ENCODE peak calls at places on chromosomes 2 and 18, in five cellular contexts. One of them, this sample, is unnamed.

GRCh38 chr2:172995323-172996244 is 80.1 kb upstream of the MAP3K20 start:
- DNase-seq in fibroblast of mammary gland: peak
- DNase-seq in left ventricle myocardium inferior: peak
- DNase-seq in CD8-positive, alpha-beta T cell: no peak
- DNase-seq in IMR-90: peak
- DNase-seq in this sample: no peak

GRCh38 chr2:163264376-163264775 is 425.8 kb upstream of the KCNH7 start:
- DNase-seq in CD8-positive, alpha-beta T cell: no peak
- DNase-seq in IMR-90: peak
- DNase-seq in left ventricle myocardium inferior: no peak
- DNase-seq in fibroblast of mammary gland: peak
- DNase-seq in this sample: no peak

GRCh38 chr2:69624611-69625010 is 18.9 kb downstream of the AAK1 start:
- DNase-seq in IMR-90: no peak
- DNase-seq in CD8-positive, alpha-beta T cell: no peak
- DNase-seq in fibroblast of mammary gland: no peak
- DNase-seq in left ventricle myocardium inferior: no peak
- DNase-seq in this sample: no peak

GRCh38 chr2:58893645-58894336 is 652.7 kb upstream of the FANCL start:
- DNase-seq in IMR-90: no peak
- DNase-seq in fibroblast of mammary gland: no peak
- DNase-seq in left ventricle myocardium inferior: no peak
- DNase-seq in CD8-positive, alpha-beta T cell: no peak
- DNase-seq in this sample: no peak

GRCh38 chr18:48697441-48697840 is 158.6 kb downstream of the CTIF start:
- DNase-seq in CD8-positive, alpha-beta T cell: no peak
- DNase-seq in IMR-90: no peak
- DNase-seq in left ventricle myocardium inferior: no peak
- DNase-seq in fibroblast of mammary gland: no peak
- DNase-seq in this sample: no peak

GRCh38 chr18:8503287-8503686 is 106.0 kb upstream of the RAB12 start:
- DNase-seq in IMR-90: no peak
- DNase-seq in CD8-positive, alpha-beta T cell: no peak
- DNase-seq in fibroblast of mammary gland: no peak
- DNase-seq in left ventricle myocardium inferior: no peak
- DNase-seq in this sample: no peak

GRCh38 chr2:173754169-173754568 is 211.0 kb downstream of the SP3 start:
- DNase-seq in CD8-positive, alpha-beta T cell: no peak
- DNase-seq in IMR-90: no peak
- DNase-seq in left ventricle myocardium inferior: no peak
- DNase-seq in fibroblast of mammary gland: no peak
- DNase-seq in this sample: no peak

GRCh38 chr18:33603434-33603833 is 25.4 kb downstream of the ASXL3 start:
- DNase-seq in fibroblast of mammary gland: no peak
- DNase-seq in CD8-positive, alpha-beta T cell: no peak
- DNase-seq in IMR-90: no peak
- DNase-seq in left ventricle myocardium inferior: no peak
- DNase-seq in this sample: no peak

GRCh38 chr2:209208211-209208610 is 215.6 kb upstream of the MAP2 start:
- DNase-seq in left ventricle myocardium inferior: no peak
- DNase-seq in fibroblast of mammary gland: peak
- DNase-seq in IMR-90: no peak
- DNase-seq in CD8-positive, alpha-beta T cell: no peak
- DNase-seq in this sample: peak

GRCh38 chr2:240968731-240969624 is 29.4 kb upstream of the SNED1 start:
- DNase-seq in left ventricle myocardium inferior: peak
- DNase-seq in fibroblast of mammary gland: no peak
- DNase-seq in CD8-positive, alpha-beta T cell: no peak
- DNase-seq in IMR-90: no peak
- DNase-seq in this sample: no peak

GRCh38 chr2:53473236-53473635 is 294.4 kb upstream of the CHAC2 start:
- DNase-seq in IMR-90: no peak
- DNase-seq in CD8-positive, alpha-beta T cell: no peak
- DNase-seq in fibroblast of mammary gland: no peak
- DNase-seq in left ventricle myocardium inferior: no peak
- DNase-seq in this sample: no peak

GRCh38 chr2:228700638-228701037 is 519.2 kb upstream of the SPHKAP start:
- DNase-seq in left ventricle myocardium inferior: no peak
- DNase-seq in IMR-90: peak
- DNase-seq in CD8-positive, alpha-beta T cell: no peak
- DNase-seq in fibroblast of mammary gland: peak
- DNase-seq in this sample: no peak

GRCh38 chr18:48045744-48046143 is 115.3 kb upstream of the SMAD2 start:
- DNase-seq in CD8-positive, alpha-beta T cell: no peak
- DNase-seq in fibroblast of mammary gland: no peak
- DNase-seq in left ventricle myocardium inferior: no peak
- DNase-seq in IMR-90: no peak
- DNase-seq in this sample: no peak

GRCh38 chr2:24471662-24472061 is 19.4 kb upstream of the NCOA1 start:
- DNase-seq in IMR-90: no peak
- DNase-seq in left ventricle myocardium inferior: no peak
- DNase-seq in CD8-positive, alpha-beta T cell: no peak
- DNase-seq in fibroblast of mammary gland: no peak
- DNase-seq in this sample: no peak

GRCh38 chr2:221448857-221449390 is 123.2 kb downstream of the EPHA4 start:
- DNase-seq in CD8-positive, alpha-beta T cell: no peak
- DNase-seq in left ventricle myocardium inferior: no peak
- DNase-seq in fibroblast of mammary gland: no peak
- DNase-seq in IMR-90: no peak
- DNase-seq in this sample: no peak

GRCh38 chr2:172580544-172580943 is 24.7 kb downstream of the PDK1 start:
- DNase-seq in CD8-positive, alpha-beta T cell: no peak
- DNase-seq in fibroblast of mammary gland: no peak
- DNase-seq in left ventricle myocardium inferior: no peak
- DNase-seq in IMR-90: no peak
- DNase-seq in this sample: no peak

GRCh38 chr2:39608212-39608575 is 57.5 kb upstream of the TMEM178A start:
- DNase-seq in fibroblast of mammary gland: no peak
- DNase-seq in CD8-positive, alpha-beta T cell: no peak
- DNase-seq in left ventricle myocardium inferior: no peak
- DNase-seq in IMR-90: no peak
- DNase-seq in this sample: no peak

GRCh38 chr2:218961651-218962570 is 2.4 kb downstream of the CDK5R2 start:
- DNase-seq in IMR-90: no peak
- DNase-seq in fibroblast of mammary gland: no peak
- DNase-seq in left ventricle myocardium inferior: no peak
- DNase-seq in CD8-positive, alpha-beta T cell: no peak
- DNase-seq in this sample: peak

GRCh38 chr2:108594132-108594981 is 60.1 kb downstream of the LIMS1 start:
- DNase-seq in fibroblast of mammary gland: peak
- DNase-seq in IMR-90: peak
- DNase-seq in left ventricle myocardium inferior: no peak
- DNase-seq in CD8-positive, alpha-beta T cell: no peak
- DNase-seq in this sample: no peak

GRCh38 chr2:85695121-85695520 is 963 bp downstream of the GNLY start:
- DNase-seq in fibroblast of mammary gland: no peak
- DNase-seq in left ventricle myocardium inferior: no peak
- DNase-seq in IMR-90: no peak
- DNase-seq in CD8-positive, alpha-beta T cell: no peak
- DNase-seq in this sample: no peak

GRCh38 chr18:55110436-55110835 is 151.2 kb upstream of the CCDC68 start:
- DNase-seq in CD8-positive, alpha-beta T cell: no peak
- DNase-seq in left ventricle myocardium inferior: peak
- DNase-seq in IMR-90: no peak
- DNase-seq in fibroblast of mammary gland: no peak
- DNase-seq in this sample: no peak

GRCh38 chr18:57576316-57576715 is 10.2 kb downstream of the FECH start:
- DNase-seq in CD8-positive, alpha-beta T cell: no peak
- DNase-seq in IMR-90: no peak
- DNase-seq in fibroblast of mammary gland: no peak
- DNase-seq in left ventricle myocardium inferior: no peak
- DNase-seq in this sample: no peak

GRCh38 chr18:9642799-9643445 is 28.6 kb upstream of the PPP4R1 start:
- DNase-seq in left ventricle myocardium inferior: no peak
- DNase-seq in IMR-90: no peak
- DNase-seq in CD8-positive, alpha-beta T cell: no peak
- DNase-seq in fibroblast of mammary gland: no peak
- DNase-seq in this sample: no peak

GRCh38 chr2:6993230-6993640 is 76.0 kb downstream of the RNF144A start:
- DNase-seq in left ventricle myocardium inferior: peak
- DNase-seq in IMR-90: no peak
- DNase-seq in CD8-positive, alpha-beta T cell: no peak
- DNase-seq in fibroblast of mammary gland: no peak
- DNase-seq in this sample: no peak

GRCh38 chr2:57720728-57721627 is 325.6 kb upstream of the VRK2 start:
- DNase-seq in fibroblast of mammary gland: peak
- DNase-seq in left ventricle myocardium inferior: no peak
- DNase-seq in IMR-90: peak
- DNase-seq in CD8-positive, alpha-beta T cell: peak
- DNase-seq in this sample: peak

GRCh38 chr2:102186676-102187190 is at the start of gene IL1RL2:
- DNase-seq in left ventricle myocardium inferior: no peak
- DNase-seq in IMR-90: no peak
- DNase-seq in CD8-positive, alpha-beta T cell: no peak
- DNase-seq in fibroblast of mammary gland: no peak
- DNase-seq in this sample: no peak

GRCh38 chr18:46859855-46860254 is 57.5 kb downstream of the PIAS2 start:
- DNase-seq in fibroblast of mammary gland: peak
- DNase-seq in CD8-positive, alpha-beta T cell: no peak
- DNase-seq in IMR-90: peak
- DNase-seq in left ventricle myocardium inferior: no peak
- DNase-seq in this sample: peak

GRCh38 chr18:23057096-23057495 is 78.2 kb upstream of the CABLES1 start:
- DNase-seq in IMR-90: no peak
- DNase-seq in CD8-positive, alpha-beta T cell: no peak
- DNase-seq in fibroblast of mammary gland: no peak
- DNase-seq in left ventricle myocardium inferior: no peak
- DNase-seq in this sample: no peak

GRCh38 chr2:104583791-104584190 is 270.1 kb upstream of the POU3F3 start:
- DNase-seq in CD8-positive, alpha-beta T cell: no peak
- DNase-seq in fibroblast of mammary gland: no peak
- DNase-seq in IMR-90: no peak
- DNase-seq in left ventricle myocardium inferior: no peak
- DNase-seq in this sample: no peak

GRCh38 chr2:30030361-30030760 is 109.0 kb upstream of the ALK start:
- DNase-seq in IMR-90: no peak
- DNase-seq in CD8-positive, alpha-beta T cell: no peak
- DNase-seq in left ventricle myocardium inferior: no peak
- DNase-seq in fibroblast of mammary gland: no peak
- DNase-seq in this sample: no peak

GRCh38 chr2:30022444-30023071 is 101.2 kb upstream of the ALK start:
- DNase-seq in fibroblast of mammary gland: no peak
- DNase-seq in CD8-positive, alpha-beta T cell: no peak
- DNase-seq in left ventricle myocardium inferior: no peak
- DNase-seq in IMR-90: no peak
- DNase-seq in this sample: peak

GRCh38 chr2:30029804-30030203 is 108.4 kb upstream of the ALK start:
- DNase-seq in fibroblast of mammary gland: no peak
- DNase-seq in left ventricle myocardium inferior: no peak
- DNase-seq in CD8-positive, alpha-beta T cell: no peak
- DNase-seq in IMR-90: no peak
- DNase-seq in this sample: no peak

GRCh38 chr2:30024281-30024680 is 102.9 kb upstream of the ALK start:
- DNase-seq in IMR-90: no peak
- DNase-seq in left ventricle myocardium inferior: no peak
- DNase-seq in fibroblast of mammary gland: no peak
- DNase-seq in CD8-positive, alpha-beta T cell: no peak
- DNase-seq in this sample: no peak

GRCh38 chr2:30026091-30027055 is 105.0 kb upstream of the ALK start:
- DNase-seq in fibroblast of mammary gland: peak
- DNase-seq in left ventricle myocardium inferior: peak
- DNase-seq in CD8-positive, alpha-beta T cell: no peak
- DNase-seq in IMR-90: peak
- DNase-seq in this sample: peak
- TF ChIP-seq CTCF in fibroblast of mammary gland: peak
- TF ChIP-seq CTCF in left ventricle myocardium inferior: peak
- TF ChIP-seq CTCF in CD8-positive, alpha-beta T cell: no peak
- TF ChIP-seq CTCF in IMR-90: peak
- TF ChIP-seq CTCF in this sample: peak

GRCh38 chr2:47076586-47077441 is 78.3 kb downstream of the STPG4 start:
- DNase-seq in left ventricle myocardium inferior: no peak
- DNase-seq in CD8-positive, alpha-beta T cell: no peak
- DNase-seq in IMR-90: peak
- DNase-seq in fibroblast of mammary gland: peak
- DNase-seq in this sample: no peak
- TF ChIP-seq CTCF in left ventricle myocardium inferior: no peak
- TF ChIP-seq CTCF in CD8-positive, alpha-beta T cell: no peak
- TF ChIP-seq CTCF in IMR-90: no peak
- TF ChIP-seq CTCF in fibroblast of mammary gland: no peak
- TF ChIP-seq CTCF in this sample: no peak

GRCh38 chr2:236569593-236569973 is at the start of gene ACKR3:
- DNase-seq in IMR-90: peak
- DNase-seq in left ventricle myocardium inferior: peak
- DNase-seq in fibroblast of mammary gland: peak
- DNase-seq in CD8-positive, alpha-beta T cell: peak
- DNase-seq in this sample: peak
- TF ChIP-seq CTCF in IMR-90: peak
- TF ChIP-seq CTCF in left ventricle myocardium inferior: peak
- TF ChIP-seq CTCF in fibroblast of mammary gland: peak
- TF ChIP-seq CTCF in CD8-positive, alpha-beta T cell: peak
- TF ChIP-seq CTCF in this sample: peak

GRCh38 chr18:80033181-80034067 is 810 bp upstream of the RBFA start:
- DNase-seq in CD8-positive, alpha-beta T cell: no peak
- DNase-seq in left ventricle myocardium inferior: no peak
- DNase-seq in fibroblast of mammary gland: peak
- DNase-seq in IMR-90: peak
- DNase-seq in this sample: no peak

GRCh38 chr18:80035997-80036396 is 1.8 kb downstream of the RBFA start:
- DNase-seq in left ventricle myocardium inferior: no peak
- DNase-seq in IMR-90: no peak
- DNase-seq in fibroblast of mammary gland: no peak
- DNase-seq in CD8-positive, alpha-beta T cell: no peak
- DNase-seq in this sample: no peak

GRCh38 chr18:80034852-80035406 is 695 bp downstream of the RBFA start:
- DNase-seq in IMR-90: no peak
- DNase-seq in CD8-positive, alpha-beta T cell: no peak
- DNase-seq in fibroblast of mammary gland: peak
- DNase-seq in left ventricle myocardium inferior: no peak
- DNase-seq in this sample: no peak

GRCh38 chr18:80037300-80037699 is 3.1 kb downstream of the RBFA start:
- DNase-seq in fibroblast of mammary gland: no peak
- DNase-seq in left ventricle myocardium inferior: no peak
- DNase-seq in CD8-positive, alpha-beta T cell: no peak
- DNase-seq in IMR-90: no peak
- DNase-seq in this sample: no peak

DNA sequence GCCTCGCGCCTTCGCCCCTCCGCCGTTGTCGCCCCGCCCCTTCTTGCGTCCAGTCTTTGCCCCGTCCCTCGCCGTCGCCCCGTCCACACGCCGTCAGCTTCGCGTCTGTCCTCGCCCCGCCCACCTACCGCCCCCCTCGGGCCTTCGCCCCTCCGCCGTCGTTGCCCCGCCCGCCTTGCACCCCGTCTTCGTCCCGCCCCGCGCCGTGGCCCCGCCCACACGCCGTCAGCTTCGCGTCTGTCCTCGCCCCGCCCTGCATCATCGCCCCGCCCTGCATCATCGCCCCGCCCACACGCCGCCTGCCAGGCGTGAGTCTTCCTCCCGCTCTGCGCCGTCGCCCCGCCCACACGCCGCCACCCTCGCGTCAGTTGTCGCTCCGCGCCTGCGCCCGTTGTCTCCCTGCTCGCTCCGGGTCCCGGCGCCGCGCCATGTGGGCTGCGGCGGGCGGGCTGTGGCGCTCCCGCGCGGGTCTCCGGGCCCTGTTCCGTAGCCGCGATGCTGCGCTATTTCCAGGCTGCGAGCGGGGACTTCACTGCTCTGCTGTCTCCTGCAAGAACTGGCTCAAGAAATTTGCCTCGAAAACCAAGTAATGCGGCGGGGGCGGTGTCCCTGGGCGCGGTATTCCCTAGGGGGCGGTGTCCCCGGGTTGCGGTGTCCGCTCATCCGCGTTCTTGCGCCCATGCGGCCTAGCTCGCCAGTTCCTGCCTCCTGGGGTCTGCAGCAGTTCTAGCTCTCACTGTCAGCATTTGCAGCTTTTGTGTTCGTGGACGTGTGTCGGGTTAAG is at the start of gene RBFA:
- DNase-seq in IMR-90: peak
- DNase-seq in CD8-positive, alpha-beta T cell: peak
- DNase-seq in fibroblast of mammary gland: peak
- DNase-seq in left ventricle myocardium inferior: peak
- DNase-seq in this sample: peak
- TF ChIP-seq CTCF in IMR-90: peak
- TF ChIP-seq CTCF in CD8-positive, alpha-beta T cell: no peak
- TF ChIP-seq CTCF in fibroblast of mammary gland: no peak
- TF ChIP-seq CTCF in left ventricle myocardium inferior: peak
- TF ChIP-seq CTCF in this sample: no peak